ENCODE peak calls at places on chromosome 12, in seven cellular contexts. A, T, E, J, F, Q and I are unnamed samples.

GRCh38 chr12:52231305-52232232 is 1.5 kb upstream of the KRT7 start:
- DNase-seq in A (peak), T (peak), E (no peak), J (no peak), F (peak), Q (no peak), I (no peak)

GRCh38 chr12:84502180-84502857 is 410.3 kb downstream of the SLC6A15 start:
- DNase-seq in A (no peak), T (peak), E (no peak), J (no peak), F (no peak), Q (no peak), I (no peak)

GRCh38 chr12:123133701-123134100 is 17.2 kb downstream of the PITPNM2 start:
- DNase-seq in A (no peak), T (no peak), E (no peak), J (no peak), F (no peak), Q (no peak), I (no peak)

GRCh38 chr12:81591256-81591655 is 167.9 kb downstream of the PPFIA2 start:
- DNase-seq in A (no peak), T (no peak), E (no peak), J (no peak), F (peak), Q (no peak), I (no peak)

GRCh38 chr12:122483969-122484368 is 16.8 kb downstream of the ZCCHC8 start:
- DNase-seq in A (no peak), T (no peak), E (no peak), J (no peak), F (no peak), Q (no peak), I (no peak)

GRCh38 chr12:129190827-129191226 is 337.5 kb downstream of the GLT1D1 start:
- DNase-seq in A (no peak), T (no peak), E (no peak), J (no peak), F (no peak), Q (no peak), I (no peak)

GRCh38 chr12:8603858-8604257 is 8.8 kb downstream of the AICDA start:
- DNase-seq in A (no peak), T (no peak), E (no peak), J (no peak), F (no peak), Q (no peak), I (no peak)

GRCh38 chr12:116525418-116526001 is 33.7 kb upstream of the MAP1LC3B2 start:
- DNase-seq in A (peak), T (peak), E (peak), J (peak), F (no peak), Q (peak), I (no peak)

GRCh38 chr12:91098942-91099341 is 12.4 kb downstream of the LUM start:
- DNase-seq in A (peak), T (peak), E (peak), J (peak), F (no peak), Q (no peak), I (no peak)

GRCh38 chr12:27542628-27543027 is 18.6 kb downstream of the PPFIBP1 start:
- DNase-seq in A (no peak), T (peak), E (no peak), J (no peak), F (no peak), Q (no peak), I (no peak)

GRCh38 chr12:14850929-14851663 is 7.8 kb upstream of the ART4 start:
- DNase-seq in A (no peak), T (no peak), E (no peak), J (no peak), F (no peak), Q (no peak), I (no peak)

GRCh38 chr12:57127101-57127709 is 1.1 kb upstream of the LRP1 start:
- DNase-seq in A (peak), T (peak), E (peak), J (peak), F (peak), Q (peak), I (peak)

GRCh38 chr12:94714378-94714777 is 64.0 kb upstream of the TMCC3 start:
- DNase-seq in A (no peak), T (peak), E (no peak), J (no peak), F (no peak), Q (no peak), I (no peak)

GRCh38 chr12:70635713-70636112 is 1.5 kb downstream of the PTPRB start:
- DNase-seq in A (no peak), T (no peak), E (no peak), J (no peak), F (no peak), Q (no peak), I (no peak)

GRCh38 chr12:113187588-113187987 is 2.1 kb downstream of the RITA1 start:
- DNase-seq in A (no peak), T (no peak), E (no peak), J (no peak), F (no peak), Q (no peak), I (no peak)

GRCh38 chr12:114430306-114430705 is 24.4 kb upstream of the TBX5 start:
- DNase-seq in A (no peak), T (no peak), E (no peak), J (no peak), F (no peak), Q (no peak), I (no peak)

GRCh38 chr12:112998997-112999767 is 20.9 kb downstream of the OAS2 start:
- DNase-seq in A (no peak), T (no peak), E (no peak), J (no peak), F (no peak), Q (no peak), I (no peak)

GRCh38 chr12:56007892-56008471 is 10.9 kb downstream of the SUOX start:
- DNase-seq in A (no peak), T (peak), E (peak), J (no peak), F (no peak), Q (peak), I (no peak)

GRCh38 chr12:117118838-117119591 is 19.8 kb upstream of the TESC start:
- DNase-seq in A (no peak), T (no peak), E (no peak), J (no peak), F (peak), Q (no peak), I (no peak)

GRCh38 chr12:80702889-80703605 is 4.4 kb upstream of the MYF6 start:
- DNase-seq in A (no peak), T (peak), E (no peak), J (no peak), F (no peak), Q (no peak), I (no peak)

GRCh38 chr12:15193927-15194326 is 27.3 kb downstream of the RERG start:
- DNase-seq in A (peak), T (no peak), E (no peak), J (no peak), F (no peak), Q (no peak), I (no peak)

GRCh38 chr12:64571346-64571745 is 38.9 kb upstream of the RASSF3 start:
- DNase-seq in A (no peak), T (no peak), E (no peak), J (no peak), F (no peak), Q (peak), I (no peak)

GRCh38 chr12:68940731-68941130 is 7.8 kb upstream of the CPM start:
- DNase-seq in A (no peak), T (no peak), E (no peak), J (no peak), F (no peak), Q (no peak), I (no peak)

GRCh38 chr12:49949124-49949845 is 1.3 kb upstream of the AQP2 start:
- DNase-seq in A (no peak), T (no peak), E (no peak), J (peak), F (peak), Q (no peak), I (no peak)

GRCh38 chr12:96425973-96426372 is 25.7 kb upstream of the CDK17 start:
- DNase-seq in A (no peak), T (peak), E (no peak), J (no peak), F (no peak), Q (no peak), I (no peak)

GRCh38 chr12:3365416-3366385 is 125.3 kb upstream of the PRMT8 start:
- DNase-seq in A (no peak), T (peak), E (peak), J (peak), F (no peak), Q (no peak), I (no peak)

GRCh38 chr12:56884421-56884820 is 49.8 kb downstream of the SDR9C7 start:
- DNase-seq in A (no peak), T (no peak), E (no peak), J (no peak), F (no peak), Q (no peak), I (no peak)

GRCh38 chr12:56487448-56488040 is 417 bp downstream of the GLS2 start:
- DNase-seq in A (peak), T (peak), E (peak), J (peak), F (peak), Q (peak), I (peak)

GRCh38 chr12:21183721-21184275 is 52.8 kb downstream of the SLCO1B1 start:
- DNase-seq in A (no peak), T (no peak), E (no peak), J (no peak), F (no peak), Q (no peak), I (no peak)

GRCh38 chr12:4505381-4505986 is 33.2 kb upstream of the RAD51AP1 start:
- DNase-seq in A (no peak), T (peak), E (no peak), J (no peak), F (no peak), Q (no peak), I (no peak)

GRCh38 chr12:56126732-56127239 is 1.3 kb upstream of the ESYT1 start:
- DNase-seq in A (no peak), T (no peak), E (no peak), J (no peak), F (no peak), Q (no peak), I (no peak)

GRCh38 chr12:49507139-49507538 is 31.7 kb upstream of the KCNH3 start:
- DNase-seq in A (no peak), T (peak), E (no peak), J (no peak), F (no peak), Q (no peak), I (no peak)

GRCh38 chr12:32889073-32889760 is 7.4 kb downstream of the PKP2 start:
- DNase-seq in A (no peak), T (peak), E (no peak), J (no peak), F (no peak), Q (peak), I (no peak)

GRCh38 chr12:32887058-32887457 is 9.5 kb downstream of the PKP2 start:
- DNase-seq in A (no peak), T (no peak), E (no peak), J (no peak), F (no peak), Q (no peak), I (no peak)

GRCh38 chr12:32884962-32885361 is 11.6 kb downstream of the PKP2 start:
- DNase-seq in A (no peak), T (no peak), E (no peak), J (no peak), F (no peak), Q (peak), I (no peak)

GRCh38 chr12:32881702-32882101 is 14.9 kb downstream of the PKP2 start:
- DNase-seq in A (no peak), T (no peak), E (no peak), J (no peak), F (no peak), Q (no peak), I (no peak)

GRCh38 chr12:32885831-32886230 is 10.7 kb downstream of the PKP2 start:
- DNase-seq in A (no peak), T (no peak), E (no peak), J (no peak), F (no peak), Q (peak), I (no peak)
- H3K27ac ChIP-seq in A (no peak), T (no peak), E (no peak), J (no peak), F (no peak), Q (no peak), I (no peak)

GRCh38 chr12:109729837-109730200 is 16.2 kb downstream of the FAM222A start:
- DNase-seq in A (peak), T (no peak), E (no peak), J (peak), F (peak), Q (no peak), I (no peak)
- H3K27ac ChIP-seq in A (no peak), T (no peak), E (no peak), J (no peak), F (no peak), Q (no peak), I (peak)

DNA sequence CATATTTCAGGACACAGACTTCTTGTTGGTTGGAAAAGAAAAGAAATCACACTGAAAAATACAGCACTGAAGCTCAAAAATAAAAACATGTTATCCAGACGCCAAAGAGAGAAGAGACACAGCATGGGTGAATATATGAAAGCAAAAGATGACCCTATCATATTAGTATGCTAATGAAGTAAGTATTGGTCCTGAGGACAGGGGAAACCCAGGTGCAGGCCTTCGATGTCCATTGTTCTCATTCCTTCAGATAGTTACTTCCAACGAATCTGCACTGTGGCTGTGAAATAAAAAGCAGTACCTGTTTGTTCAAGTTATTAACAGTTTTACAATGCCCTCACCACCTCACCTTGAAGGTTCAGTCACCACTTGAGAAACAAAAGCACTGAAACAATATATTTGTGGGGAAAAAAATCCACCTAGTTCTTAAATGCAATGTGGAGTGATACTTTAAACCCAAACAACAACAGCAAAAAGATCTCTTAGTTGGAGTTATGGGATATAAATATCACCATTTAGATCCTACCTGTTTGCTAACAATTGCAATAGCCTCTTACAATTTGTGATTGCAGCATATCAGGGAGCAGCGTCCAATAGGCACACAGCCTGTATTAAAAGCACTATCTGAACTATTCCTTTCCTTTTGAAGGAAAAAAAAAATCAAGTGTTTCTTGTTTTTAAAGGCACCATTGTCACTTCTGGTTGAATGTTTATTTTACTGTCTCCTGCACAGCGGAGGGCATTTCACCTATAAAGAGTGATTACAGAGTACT is 188.1 kb downstream of the BCAT1 start:
- DNase-seq in A (no peak), T (no peak), E (no peak), J (no peak), F (no peak), Q (no peak), I (no peak)
- H3K27ac ChIP-seq in A (no peak), T (peak), E (no peak), J (no peak), F (no peak), Q (no peak), I (no peak)

DNA sequence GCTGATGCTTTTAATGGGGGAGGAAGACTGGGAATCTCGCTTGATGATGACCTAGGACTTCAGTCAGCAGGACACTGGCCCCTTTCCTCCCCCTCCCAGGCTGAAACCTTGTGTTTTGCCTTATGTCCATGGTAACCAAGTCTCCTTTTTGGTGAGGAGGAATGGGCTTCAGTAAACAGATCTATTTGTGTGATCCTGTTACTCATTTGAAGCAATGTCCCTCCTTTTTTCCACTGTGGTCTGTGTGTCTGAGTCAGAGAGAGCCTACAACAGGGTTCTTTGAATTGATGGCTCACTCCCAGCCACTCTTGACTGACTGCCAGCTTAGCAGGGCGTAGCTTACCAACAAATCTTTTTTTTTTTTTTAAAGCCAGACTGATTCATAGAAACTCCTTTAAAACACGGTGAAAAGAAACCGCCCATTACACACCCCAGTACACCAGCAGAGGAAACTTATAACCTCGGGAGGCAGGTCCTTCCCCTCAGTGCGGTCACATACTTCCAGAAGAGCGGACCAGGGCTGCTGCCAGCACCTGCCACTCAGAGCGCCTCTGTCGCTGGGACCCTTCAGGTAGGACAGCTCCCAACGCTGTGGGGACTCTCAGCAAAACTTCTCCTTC is at the start of gene EMP1:
- DNase-seq in A (peak), T (peak), E (peak), J (peak), F (peak), Q (peak), I (peak)
- H3K27ac ChIP-seq in A (peak), T (peak), E (peak), J (peak), F (peak), Q (peak), I (peak)

GRCh38 chr12:127728285-127728684 is 538.7 kb upstream of the TMEM132C start:
- DNase-seq in A (no peak), T (no peak), E (no peak), J (no peak), F (no peak), Q (no peak), I (no peak)

GRCh38 chr12:127728729-127729128 is 538.2 kb upstream of the TMEM132C start:
- DNase-seq in A (no peak), T (no peak), E (no peak), J (no peak), F (no peak), Q (no peak), I (no peak)

GRCh38 chr12:127729381-127729780 is 537.6 kb upstream of the TMEM132C start:
- DNase-seq in A (no peak), T (no peak), E (no peak), J (no peak), F (no peak), Q (no peak), I (no peak)

GRCh38 chr12:127726928-127727327 is 540.0 kb upstream of the TMEM132C start:
- DNase-seq in A (no peak), T (no peak), E (no peak), J (no peak), F (no peak), Q (no peak), I (peak)

DNA sequence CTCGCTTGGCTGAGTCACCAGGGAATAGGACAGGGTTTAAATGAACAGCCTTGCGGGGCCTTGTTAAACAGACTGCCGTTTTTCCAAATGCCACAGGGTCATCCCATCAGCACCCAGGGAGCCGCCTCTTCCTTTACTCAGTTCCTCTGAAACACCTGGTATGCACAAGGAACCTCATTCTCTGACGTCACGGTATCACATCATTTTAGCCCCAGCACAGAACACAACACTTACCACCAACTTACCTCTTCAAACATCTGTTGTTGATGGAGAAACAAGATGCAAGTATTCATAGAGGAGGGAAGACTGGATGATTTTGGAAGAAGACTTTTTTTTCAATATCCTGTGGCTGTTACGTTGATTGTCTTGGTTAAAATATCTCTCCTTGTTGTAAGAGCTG is 535.3 kb upstream of the TMEM132C start:
- DNase-seq in A (no peak), T (no peak), E (no peak), J (no peak), F (no peak), Q (no peak), I (no peak)
- H3K27ac ChIP-seq in A (no peak), T (no peak), E (no peak), J (no peak), F (no peak), Q (no peak), I (no peak)

GRCh38 chr12:132333273-132333672 is 3.9 kb upstream of the GALNT9 start:
- DNase-seq in A (no peak), T (no peak), E (no peak), J (no peak), F (no peak), Q (no peak), I (no peak)

GRCh38 chr12:132329739-132330548 is 555 bp upstream of the GALNT9 start:
- DNase-seq in A (no peak), T (no peak), E (no peak), J (no peak), F (no peak), Q (no peak), I (no peak)

GRCh38 chr12:132329036-132329738 is at the start of gene GALNT9:
- DNase-seq in A (no peak), T (no peak), E (peak), J (peak), F (no peak), Q (no peak), I (no peak)

GRCh38 chr12:132328282-132329029 is 933 bp downstream of the GALNT9 start:
- DNase-seq in A (no peak), T (no peak), E (no peak), J (no peak), F (no peak), Q (no peak), I (no peak)

GRCh38 chr12:132330549-132330881 is 1.1 kb upstream of the GALNT9 start:
- DNase-seq in A (no peak), T (no peak), E (no peak), J (no peak), F (no peak), Q (no peak), I (no peak)
- H3K27ac ChIP-seq in A (no peak), T (no peak), E (no peak), J (no peak), F (no peak), Q (no peak), I (no peak)

GRCh38 chr12:65695077-65695865 is 129.0 kb upstream of the HMGA2 start:
- DNase-seq in A (no peak), T (peak), E (no peak), J (peak), F (peak), Q (no peak), I (no peak)
- H3K27ac ChIP-seq in A (no peak), T (peak), E (no peak), J (no peak), F (no peak), Q (no peak), I (no peak)

GRCh38 chr12:101051901-101052550 is 158.0 kb downstream of the SLC5A8 start:
- DNase-seq in A (no peak), T (peak), E (peak), J (peak), F (no peak), Q (peak), I (no peak)
- H3K27ac ChIP-seq in A (no peak), T (peak), E (no peak), J (peak), F (no peak), Q (peak), I (no peak)

GRCh38 chr12:109134186-109134917 is 18.0 kb downstream of the ACACB start:
- DNase-seq in A (peak), T (peak), E (no peak), J (peak), F (peak), Q (no peak), I (no peak)
- H3K27ac ChIP-seq in A (peak), T (no peak), E (peak), J (no peak), F (peak), Q (no peak), I (no peak)

DNA sequence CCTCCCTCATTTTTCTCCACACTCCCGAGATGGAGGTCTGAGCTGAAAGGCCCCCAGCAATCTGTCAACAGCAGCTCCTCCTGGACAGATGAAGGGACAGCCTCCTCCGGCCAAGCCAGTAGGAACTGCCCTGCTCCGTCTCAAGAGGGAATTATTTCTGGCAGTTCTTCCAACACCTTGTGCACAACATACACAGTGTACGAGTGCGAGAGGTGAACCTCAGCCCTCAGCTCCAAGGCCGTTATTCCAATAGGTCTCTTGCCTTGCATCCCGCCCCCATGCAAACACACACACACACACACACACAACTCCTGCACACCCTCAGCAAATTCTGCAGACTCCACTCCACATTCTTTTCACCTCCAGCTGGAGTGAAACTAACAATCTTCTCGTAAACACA is 181.7 kb upstream of the FAR2 start:
- DNase-seq in A (no peak), T (no peak), E (no peak), J (no peak), F (no peak), Q (no peak), I (no peak)
- H3K27ac ChIP-seq in A (no peak), T (no peak), E (no peak), J (no peak), F (no peak), Q (no peak), I (no peak)